ENCODE peak calls at places on chromosomes 7 and 10, in eight cellular contexts. R is skeletal muscle cell; L is effector CD8-positive, alpha-beta T cell; S is kidney glomerular epithelial cell; O is immature natural killer cell; I is posterior cingulate gyrus; Q is stimulated activated CD8-positive, alpha-beta memory T cell treated with anti-CD3 and anti-CD28 coated beads, Interleukin-4, amount 100 ng/mL, for 1 hour; T is Right ventricle myocardium superior. F is an unnamed sample.

GRCh38 chr10:77463967-77464745 is 173.5 kb downstream of the KCNMA1 start:
- DNase-seq in I (no peak), L (no peak), S (no peak), O (no peak), Q (no peak), R (peak; percentile 20), T (no peak), F (no peak)

GRCh38 chr10:31064334-31064733 is 32.7 kb upstream of the ZNF438 start:
- DNase-seq in R (peak; percentile 90), Q (no peak), T (no peak), O (no peak), S (peak; percentile 29), I (no peak), L (no peak), F (no peak)

GRCh38 chr10:128540806-128541739 is 414.9 kb upstream of the MKI67 start:
- DNase-seq in O (no peak), I (no peak), S (no peak), L (no peak), Q (no peak), R (no peak), T (peak; percentile 64), F (no peak)

GRCh38 chr10:116671274-116671926 is 50.6 kb downstream of the PNLIPRP2 start:
- DNase-seq in I (no peak), R (peak; percentile 13), L (no peak), Q (no peak), S (no peak), T (no peak), O (no peak), F (no peak)

GRCh38 chr10:51743146-51743545 is 43.8 kb upstream of the CSTF2T start:
- DNase-seq in L (no peak), O (no peak), I (no peak), R (peak; percentile 14), Q (no peak), T (no peak), S (no peak), F (no peak)

GRCh38 chr7:98458090-98458875 is 57.4 kb upstream of the BAIAP2L1 start:
- DNase-seq in Q (no peak), R (no peak), S (no peak), L (no peak), O (no peak), T (no peak), I (no peak), F (no peak)

GRCh38 chr7:150945853-150946825 is 32.0 kb downstream of the KCNH2 start:
- DNase-seq in Q (no peak), O (no peak), R (no peak), T (peak; percentile 83), I (peak; percentile 80), L (no peak), S (peak; percentile 57), F (no peak)

GRCh38 chr10:25082276-25083204 is 66.1 kb downstream of the THNSL1 start:
- DNase-seq in I (no peak), Q (no peak), R (no peak), S (peak; percentile 14), O (no peak), T (no peak), L (no peak), F (no peak)

GRCh38 chr7:71735961-71736556 is 604.1 kb downstream of the GALNT17 start:
- DNase-seq in O (no peak), S (peak; percentile 47), R (peak; percentile 23), L (peak; percentile 2), T (peak; percentile 51), Q (no peak), I (no peak), F (peak; percentile 52)

GRCh38 chr10:128969551-128969950 is 497.5 kb upstream of the MGMT start:
- DNase-seq in I (no peak), T (no peak), O (no peak), S (no peak), L (no peak), R (no peak), Q (no peak), F (no peak)

GRCh38 chr7:120060283-120060682 is 212.7 kb upstream of the KCND2 start:
- DNase-seq in S (no peak), L (no peak), Q (no peak), T (no peak), R (peak; percentile 39), O (no peak), I (no peak), F (no peak)

GRCh38 chr10:83606275-83606674 is 533.0 kb upstream of the GHITM start:
- DNase-seq in R (no peak), I (no peak), Q (no peak), O (no peak), T (peak; percentile 34), L (no peak), S (no peak), F (no peak)

GRCh38 chr10:118213456-118213855 is 128.7 kb downstream of the FAM204A start:
- DNase-seq in Q (no peak), O (no peak), I (no peak), T (no peak), S (no peak), L (no peak), R (no peak), F (no peak)

GRCh38 chr10:124249812-124250432 is 156.5 kb upstream of the CHST15 start:
- DNase-seq in T (no peak), I (no peak), R (no peak), Q (no peak), O (no peak), L (no peak), S (no peak), F (no peak)

GRCh38 chr10:132410779-132411532 is 14.0 kb downstream of the PWWP2B start:
- DNase-seq in R (no peak), T (no peak), S (no peak), L (no peak), Q (no peak), I (no peak), O (no peak), F (no peak)

GRCh38 chr7:17041324-17041723 is 159.5 kb upstream of the AGR3 start:
- DNase-seq in L (no peak), Q (no peak), O (no peak), R (peak; percentile 66), T (no peak), I (no peak), S (peak; percentile 42), F (no peak)

GRCh38 chr10:35735412-35735811 is 93.3 kb upstream of the FZD8 start:
- DNase-seq in R (peak; percentile 64), I (no peak), T (no peak), L (no peak), O (no peak), S (no peak), Q (no peak), F (no peak)

GRCh38 chr10:3702569-3702968 is 82.4 kb downstream of the KLF6 start:
- DNase-seq in I (no peak), R (no peak), Q (no peak), T (no peak), S (peak; percentile 62), O (no peak), L (no peak), F (no peak)

GRCh38 chr7:155840909-155841308 is 28.6 kb upstream of the SHH start:
- DNase-seq in R (no peak), O (no peak), S (no peak), Q (no peak), T (no peak), I (no peak), L (no peak), F (no peak)

GRCh38 chr10:21261705-21262285 is 263.7 kb downstream of the SKIDA1 start:
- DNase-seq in I (peak; percentile 38), Q (no peak), S (no peak), T (no peak), R (no peak), O (no peak), L (no peak), F (no peak)

GRCh38 chr7:65325793-65326432 is 47.7 kb upstream of the ZNF92 start:
- DNase-seq in S (no peak), I (no peak), L (no peak), T (no peak), O (no peak), Q (no peak), R (no peak), F (no peak)

GRCh38 chr10:3260066-3260834 is 87.7 kb upstream of the PITRM1 start:
- DNase-seq in R (no peak), S (no peak), L (no peak), Q (no peak), O (no peak), I (no peak), T (no peak), F (no peak)

GRCh38 chr10:132910186-132910880 is 32.0 kb downstream of the CFAP46 start:
- DNase-seq in Q (no peak), O (no peak), I (peak; percentile 24), S (no peak), T (peak; percentile 12), R (no peak), L (no peak), F (no peak)

GRCh38 chr10:14750900-14751575 is 23.7 kb downstream of the FAM107B start:
- DNase-seq in I (no peak), R (no peak), O (no peak), Q (no peak), T (peak; percentile 57), S (no peak), L (no peak), F (no peak)

GRCh38 chr7:81767883-81768282 is 2.0 kb downstream of the HGF start:
- DNase-seq in S (no peak), Q (no peak), T (no peak), I (no peak), R (peak; percentile 4), O (no peak), L (no peak), F (no peak)

GRCh38 chr7:47483604-47484273 is 98.2 kb downstream of the TNS3 start:
- DNase-seq in L (no peak), I (no peak), Q (no peak), S (no peak), T (no peak), R (no peak), O (no peak), F (no peak)

GRCh38 chr7:1096156-1097119 is 8.5 kb downstream of the GPER1 start:
- DNase-seq in Q (no peak), S (no peak), T (no peak), R (no peak), O (no peak), I (no peak), L (no peak), F (no peak)

GRCh38 chr10:12937527-12937926 is 64.0 kb downstream of the CCDC3 start:
- DNase-seq in R (no peak), L (no peak), I (no peak), T (no peak), Q (no peak), S (no peak), O (no peak), F (no peak)

F was measured in GM10248.